ENCODE peak calls at places on chromosomes 7 and 10, in six cellular contexts. Q is WERI-Rb-1, Y is epithelial cell of esophagus, P is left lung, W is adrenal gland, A is neural progenitor cell. K is an unnamed sample.

GRCh38 chr10:22341190-22341935 is 3.9 kb upstream of the SPAG6 start:
- DNase-seq in P (peak), Y (no peak), A (no peak), W (no peak), Q (no peak), K (no peak)

GRCh38 chr10:3666525-3667302 is 118.3 kb downstream of the KLF6 start:
- DNase-seq in W (no peak), Y (no peak), Q (no peak), P (peak), A (no peak), K (no peak)

GRCh38 chr10:17232276-17232987 is 4.4 kb downstream of the VIM start:
- DNase-seq in Y (no peak), W (no peak), A (no peak), Q (no peak), P (no peak), K (no peak)

GRCh38 chr10:36493511-36493880 is 631.9 kb upstream of the ANKRD30A start:
- DNase-seq in Y (peak), A (no peak), P (no peak), Q (no peak), W (no peak), K (no peak)

GRCh38 chr10:131846224-131847101 is 54.3 kb upstream of the PPP2R2D start:
- DNase-seq in P (peak), Y (no peak), Q (no peak), W (peak), A (no peak), K (no peak)

GRCh38 chr10:84946984-84947383 is 618.6 kb downstream of the CCSER2 start:
- DNase-seq in A (no peak), Q (no peak), W (no peak), Y (no peak), P (no peak), K (no peak)

GRCh38 chr10:58967551-58968418 is 208.7 kb upstream of the PHYHIPL start:
- DNase-seq in P (peak), W (no peak), Q (peak), A (peak), Y (peak), K (no peak)

GRCh38 chr7:54846272-54846671 is 87.3 kb upstream of the SEC61G start:
- DNase-seq in A (no peak), Y (peak), Q (no peak), W (no peak), P (no peak), K (no peak)

GRCh38 chr7:85232068-85232467 is 45.2 kb upstream of the SEMA3D start:
- DNase-seq in Y (peak), Q (no peak), W (no peak), A (no peak), P (no peak), K (no peak)

GRCh38 chr7:114650491-114650890 is 235.9 kb downstream of the FOXP2 start:
- DNase-seq in W (no peak), Q (no peak), P (no peak), Y (no peak), A (no peak), K (no peak)

GRCh38 chr7:22156205-22156604 is 200.7 kb downstream of the RAPGEF5 start:
- DNase-seq in P (no peak), A (no peak), W (peak), Q (no peak), Y (peak), K (peak)

GRCh38 chr10:112774808-112775207 is 175.2 kb upstream of the TCF7L2 start:
- DNase-seq in Q (no peak), Y (no peak), P (no peak), A (no peak), W (no peak), K (no peak)

GRCh38 chr10:112950714-112951348 is 784 bp downstream of the TCF7L2 start:
- DNase-seq in P (peak), Y (peak), W (peak), A (peak), Q (peak), K (no peak)

GRCh38 chr7:5423272-5423843 is at the start of gene TNRC18:
- DNase-seq in Y (no peak), Q (no peak), P (peak), W (peak), A (no peak), K (no peak)

GRCh38 chr7:151257990-151258389 is 9.5 kb upstream of the SMARCD3 start:
- DNase-seq in W (no peak), A (no peak), P (peak), Y (no peak), Q (no peak), K (no peak)
- TF ChIP-seq CTCF in W (no peak), A (no peak), P (no peak), Y (no peak), Q (no peak), K (no peak)

DNA sequence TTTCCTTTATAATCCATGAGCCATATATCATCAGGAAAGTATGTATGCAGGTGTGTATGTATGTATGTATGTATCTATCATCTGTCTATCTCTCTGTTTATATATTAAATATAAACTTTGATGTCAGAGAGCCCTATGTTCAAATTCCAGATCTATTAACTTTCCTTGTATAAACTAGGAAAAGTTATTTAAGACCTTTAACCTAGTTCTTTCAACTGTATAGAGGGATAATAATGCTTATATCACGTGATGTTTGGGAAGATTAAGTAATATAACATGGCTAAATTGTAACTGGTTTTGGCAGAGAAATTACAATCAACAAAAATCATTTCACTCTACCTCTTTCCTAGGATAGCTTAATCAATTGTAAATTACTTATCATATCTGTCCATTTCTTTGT is 628.3 kb upstream of the IGFBP3 start:
- DNase-seq in A (no peak), Y (no peak), P (no peak), W (no peak), Q (no peak), K (no peak)
- H3K4me3 ChIP-seq in A (no peak), Y (no peak), P (no peak), W (no peak), Q (no peak), K (no peak)

GRCh38 chr10:18409599-18410397 is 241.6 kb downstream of the NSUN6 start:
- DNase-seq in Q (peak), A (no peak), W (no peak), Y (no peak), P (no peak), K (no peak)
- TF ChIP-seq CTCF in Q (no peak), A (no peak), W (no peak), Y (no peak), P (no peak), K (no peak)

GRCh38 chr7:27245124-27245797 is 2.7 kb downstream of the EVX1 start:
- DNase-seq in Y (no peak), W (no peak), A (peak), Q (no peak), P (no peak), K (no peak)
- H3K4me3 ChIP-seq in Y (no peak), W (no peak), A (peak), Q (no peak), P (no peak), K (no peak)

GRCh38 chr10:1300218-1300617 is 244.0 kb downstream of the WDR37 start:
- DNase-seq in A (no peak), W (no peak), Y (no peak), P (no peak), Q (no peak), K (no peak)

GRCh38 chr10:1299041-1299726 is 243.0 kb downstream of the WDR37 start:
- DNase-seq in P (no peak), A (no peak), Y (no peak), Q (no peak), W (no peak), K (no peak)

GRCh38 chr10:1294748-1295147 is 238.6 kb downstream of the WDR37 start:
- DNase-seq in P (no peak), A (no peak), W (no peak), Q (no peak), Y (no peak), K (no peak)

GRCh38 chr10:1295756-1296480 is 239.7 kb downstream of the WDR37 start:
- DNase-seq in P (no peak), W (no peak), Q (no peak), A (no peak), Y (no peak), K (no peak)

DNA sequence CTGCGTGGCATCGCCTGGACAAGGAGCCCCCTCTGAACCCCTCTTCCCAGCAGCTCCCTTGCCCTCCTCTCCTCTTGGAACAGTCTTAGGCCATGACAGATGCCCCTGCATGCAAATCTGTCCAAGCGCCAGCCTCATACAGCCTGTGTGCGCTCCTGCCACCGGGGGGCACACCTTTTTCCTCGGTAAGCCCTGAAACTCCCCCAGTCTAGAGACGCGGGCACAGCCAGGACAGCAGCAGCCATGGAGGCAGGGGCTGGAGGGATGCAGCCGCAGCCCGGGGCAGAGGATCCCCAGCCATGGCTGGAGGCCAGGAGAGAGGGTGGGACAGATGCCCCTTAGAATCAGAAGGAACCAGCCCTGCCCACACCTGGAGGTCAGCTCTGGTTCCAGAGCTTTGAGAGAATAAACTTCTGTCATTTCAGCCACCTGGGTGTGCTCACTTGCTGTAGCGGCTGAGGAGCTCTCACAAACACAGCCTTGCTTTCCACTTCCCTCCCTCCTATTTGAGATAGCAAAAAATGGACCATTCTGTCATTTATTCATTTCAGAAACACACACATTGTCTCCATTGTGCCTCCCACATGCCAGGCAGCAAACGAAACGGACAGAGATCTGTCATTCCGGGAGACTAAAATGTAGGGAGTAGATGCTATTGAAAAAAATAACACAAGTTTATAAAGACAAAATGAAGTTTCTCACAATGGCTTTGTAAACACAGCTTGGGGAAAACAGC is 241.5 kb downstream of the WDR37 start:
- DNase-seq in P (no peak), Q (no peak), Y (no peak), A (peak), W (no peak), K (no peak)
- TF ChIP-seq CTCF in P (no peak), Q (no peak), Y (no peak), A (peak), W (no peak), K (no peak)

K was measured in AG09309.